ENCODE peak calls at places on chromosomes 6 and 20, in nine cellular contexts. A is transverse colon, O is fibroblast of lung, K is foreskin fibroblast, G is AG09309, Q is AG04450, C is GM12865, D is lower lobe of right lung, Z is pancreas. F is an unnamed sample.

GRCh38 chr6:87094576-87094975 is 330 bp downstream of the CGA start:
- DNase-seq in A (no peak), O (no peak), K (no peak), G (no peak), Q (no peak), C (no peak), D (no peak), Z (no peak), F (no peak)

GRCh38 chr20:53020376-53020775 is 48.2 kb downstream of the TSHZ2 start:
- DNase-seq in A (no peak), O (no peak), K (no peak), G (no peak), Q (no peak), C (no peak), D (no peak), Z (no peak), F (no peak)

GRCh38 chr20:2296545-2297351 is 947 bp downstream of the TGM3 start:
- DNase-seq in A (no peak), O (no peak), K (no peak), G (no peak), Q (no peak), C (no peak), D (no peak), Z (no peak), F (no peak)

GRCh38 chr6:46000905-46001304 is 14.8 kb downstream of the CLIC5 start:
- DNase-seq in A (no peak), O (no peak), K (no peak), G (no peak), Q (no peak), C (no peak), D (no peak), Z (no peak), F (no peak)

GRCh38 chr6:11033825-11034224 is 10.3 kb downstream of the ELOVL2 start:
- DNase-seq in A (no peak), O (peak), K (peak), G (peak), Q (peak), C (no peak), D (no peak), Z (no peak), F (peak)

GRCh38 chr20:33679758-33680485 is 5.7 kb upstream of the NECAB3 start:
- DNase-seq in A (no peak), O (no peak), K (no peak), G (no peak), Q (no peak), C (peak), D (no peak), Z (peak), F (no peak)

GRCh38 chr6:14596410-14596809 is 478.8 kb downstream of the CD83 start:
- DNase-seq in A (no peak), O (peak), K (peak), G (peak), Q (no peak), C (no peak), D (peak), Z (no peak), F (peak)

GRCh38 chr6:14959324-14959885 is 286.5 kb upstream of the JARID2 start:
- DNase-seq in A (no peak), O (no peak), K (no peak), G (no peak), Q (no peak), C (no peak), D (no peak), Z (no peak), F (no peak)

GRCh38 chr6:161353208-161353613 is 79.3 kb upstream of the AGPAT4 start:
- DNase-seq in A (no peak), O (peak), K (no peak), G (no peak), Q (no peak), C (no peak), D (no peak), Z (no peak), F (no peak)

GRCh38 chr6:164085552-164086325 is 671.2 kb downstream of the QKI start:
- DNase-seq in A (no peak), O (peak), K (no peak), G (peak), Q (no peak), C (no peak), D (no peak), Z (peak), F (peak)

GRCh38 chr6:153170511-153170910 is 39.4 kb upstream of the RGS17 start:
- DNase-seq in A (no peak), O (no peak), K (peak), G (no peak), Q (no peak), C (no peak), D (no peak), Z (no peak), F (no peak)

GRCh38 chr6:43647613-43648012 is 2.8 kb downstream of the RSPH9 start:
- DNase-seq in A (no peak), O (no peak), K (no peak), G (no peak), Q (no peak), C (no peak), D (no peak), Z (no peak), F (no peak)

GRCh38 chr6:7591770-7592169 is 1.8 kb downstream of the SNRNP48 start:
- DNase-seq in A (no peak), O (no peak), K (no peak), G (no peak), Q (no peak), C (no peak), D (no peak), Z (no peak), F (no peak)

GRCh38 chr6:97059473-97059872 is 134.9 kb downstream of the KLHL32 start:
- DNase-seq in A (no peak), O (peak), K (no peak), G (peak), Q (no peak), C (peak), D (no peak), Z (no peak), F (peak)

GRCh38 chr6:158008894-158009891 is 27.5 kb downstream of the SYNJ2 start:
- DNase-seq in A (peak), O (peak), K (peak), G (no peak), Q (no peak), C (peak), D (peak), Z (no peak), F (no peak)

GRCh38 chr6:23659125-23659524 is 466.9 kb upstream of the NRSN1 start:
- DNase-seq in A (peak), O (peak), K (no peak), G (no peak), Q (no peak), C (no peak), D (no peak), Z (no peak), F (no peak)

GRCh38 chr20:24762371-24762770 is 186.7 kb upstream of the CST7 start:
- DNase-seq in A (no peak), O (no peak), K (no peak), G (no peak), Q (no peak), C (no peak), D (no peak), Z (no peak), F (no peak)

GRCh38 chr6:8499540-8499939 is 64.2 kb upstream of the SLC35B3 start:
- DNase-seq in A (no peak), O (peak), K (peak), G (no peak), Q (no peak), C (no peak), D (no peak), Z (no peak), F (no peak)

GRCh38 chr6:163408352-163408991 is 6.0 kb upstream of the QKI start:
- DNase-seq in A (no peak), O (no peak), K (no peak), G (no peak), Q (no peak), C (no peak), D (no peak), Z (no peak), F (no peak)

GRCh38 chr6:163507965-163508364 is 93.4 kb downstream of the QKI start:
- DNase-seq in A (no peak), O (peak), K (no peak), G (no peak), Q (no peak), C (no peak), D (no peak), Z (no peak), F (no peak)

GRCh38 chr20:47925603-47926002 is 140.3 kb upstream of the SULF2 start:
- DNase-seq in A (no peak), O (no peak), K (no peak), G (no peak), Q (no peak), C (no peak), D (no peak), Z (no peak), F (no peak)

GRCh38 chr6:111481836-111482235 is 1.2 kb downstream of the REV3L start:
- DNase-seq in A (no peak), O (peak), K (no peak), G (no peak), Q (no peak), C (no peak), D (no peak), Z (no peak), F (no peak)

GRCh38 chr6:78867020-78867369 is 356 bp upstream of the IRAK1BP1 start:
- DNase-seq in A (no peak), O (no peak), K (no peak), G (no peak), Q (no peak), C (no peak), D (no peak), Z (peak), F (no peak)

GRCh38 chr6:27777126-27777525 is 135.1 kb downstream of the OR2B2 start:
- DNase-seq in A (no peak), O (no peak), K (no peak), G (no peak), Q (no peak), C (peak), D (no peak), Z (no peak), F (no peak)

GRCh38 chr6:37583261-37583660 is 83.6 kb upstream of the CCDC167 start:
- DNase-seq in A (no peak), O (no peak), K (no peak), G (no peak), Q (no peak), C (no peak), D (no peak), Z (no peak), F (no peak)

GRCh38 chr20:5621305-5621704 is 128.9 kb upstream of the SHLD1 start:
- DNase-seq in A (no peak), O (peak), K (no peak), G (no peak), Q (no peak), C (no peak), D (no peak), Z (peak), F (peak)

GRCh38 chr6:119340766-119341487 is 8.6 kb downstream of the MAN1A1 start:
- DNase-seq in A (no peak), O (no peak), K (no peak), G (no peak), Q (no peak), C (no peak), D (no peak), Z (no peak), F (no peak)

GRCh38 chr20:17808357-17808756 is 108.6 kb downstream of the BANF2 start:
- DNase-seq in A (no peak), O (peak), K (peak), G (peak), Q (no peak), C (no peak), D (peak), Z (peak), F (no peak)

GRCh38 chr20:17806107-17806506 is 106.3 kb downstream of the BANF2 start:
- DNase-seq in A (no peak), O (no peak), K (no peak), G (no peak), Q (no peak), C (no peak), D (no peak), Z (no peak), F (no peak)

GRCh38 chr20:17808782-17809181 is 109.0 kb downstream of the BANF2 start:
- DNase-seq in A (no peak), O (no peak), K (no peak), G (no peak), Q (no peak), C (no peak), D (no peak), Z (no peak), F (no peak)

GRCh38 chr20:17807670-17808069 is 107.9 kb downstream of the BANF2 start:
- DNase-seq in A (no peak), O (no peak), K (peak), G (no peak), Q (no peak), C (peak), D (no peak), Z (peak), F (no peak)

GRCh38 chr20:17806739-17807441 is 107.1 kb downstream of the BANF2 start:
- DNase-seq in A (peak), O (peak), K (peak), G (peak), Q (peak), C (no peak), D (no peak), Z (peak), F (peak)
- TF ChIP-seq CTCF in A (no peak), O (no peak), K (no peak), G (no peak), Q (no peak), C (no peak), D (no peak), Z (no peak), F (no peak)

GRCh38 chr20:30511322-30512030 is 746.0 kb upstream of the DEFB115 start:
- DNase-seq in A (no peak), O (no peak), K (no peak), G (no peak), Q (no peak), C (no peak), D (no peak), Z (no peak), F (no peak)
- H3K4me3 ChIP-seq in A (no peak), O (no peak), K (no peak), G (no peak), Q (no peak), C (no peak), D (no peak), Z (no peak), F (no peak)

GRCh38 chr6:142856857-142857608 is 87.9 kb downstream of the HIVEP2 start:
- DNase-seq in A (peak), O (no peak), K (no peak), G (no peak), Q (no peak), C (peak), D (no peak), Z (no peak), F (no peak)
- TF ChIP-seq CTCF in A (no peak), O (no peak), K (no peak), G (no peak), Q (no peak), C (no peak), D (no peak), Z (no peak), F (no peak)

GRCh38 chr20:32583581-32584045 is 1.5 kb downstream of the NOL4L start:
- DNase-seq in A (no peak), O (no peak), K (no peak), G (no peak), Q (no peak), C (no peak), D (no peak), Z (no peak), F (no peak)
- H3K4me3 ChIP-seq in A (peak), O (no peak), K (no peak), G (peak), Q (peak), C (peak), D (peak), Z (peak), F (peak)

DNA sequence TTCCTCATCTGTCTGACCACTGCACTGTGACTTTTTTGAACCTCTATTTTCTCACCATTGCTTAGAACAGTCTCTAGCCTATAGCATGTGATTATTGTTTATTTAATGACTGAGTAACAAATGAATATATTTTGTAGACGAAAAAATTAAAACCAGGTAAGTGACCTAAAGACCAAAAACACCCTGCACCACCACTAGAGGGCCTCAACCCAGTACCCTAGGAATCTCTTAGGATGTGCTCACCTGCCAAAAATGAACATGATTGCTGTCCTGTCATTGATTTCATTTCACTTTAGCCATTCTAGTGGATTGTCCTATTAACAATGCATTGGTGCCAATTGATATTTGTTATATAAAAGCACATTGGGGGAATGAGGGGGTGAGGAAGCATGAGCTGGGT is 199.1 kb downstream of the COL9A1 start:
- DNase-seq in A (no peak), O (no peak), K (no peak), G (no peak), Q (no peak), C (peak), D (no peak), Z (no peak), F (no peak)
- TF ChIP-seq CTCF in A (no peak), O (peak), K (peak), G (peak), Q (peak), C (peak), D (peak), Z (peak), F (peak)

GRCh38 chr20:58388028-58388601 is 914 bp upstream of the VAPB start:
- DNase-seq in A (no peak), O (no peak), K (no peak), G (no peak), Q (no peak), C (no peak), D (no peak), Z (no peak), F (no peak)
- H3K4me3 ChIP-seq in A (peak), O (peak), K (peak), G (no peak), Q (no peak), C (peak), D (peak), Z (no peak), F (no peak)